ENCODE peak calls at places on chromosomes 13 and 19, in ten cellular contexts. C is IMR-90, X is heart left ventricle, Z is breast epithelium, O is vagina, U is sigmoid colon, I is ovary, K is tibial nerve, S is H1, M is adrenal gland. H is an unnamed sample.

GRCh38 chr13:74819549-74819948 is 662.4 kb downstream of the TBC1D4 start:
- DNase-seq in U (no peak), M (no peak), Z (no peak), O (no peak), X (no peak), K (no peak), S (no peak), I (no peak), C (no peak), H (no peak)

GRCh38 chr13:47564041-47564440 is 437.0 kb downstream of the SUCLA2 start:
- DNase-seq in S (peak; percentile 50), M (no peak), O (no peak), C (no peak), U (no peak), I (no peak), X (no peak), Z (no peak), K (no peak), H (no peak)

GRCh38 chr13:54787754-54788153 is 1759.1 kb downstream of the OLFM4 start:
- DNase-seq in U (no peak), K (no peak), I (no peak), X (no peak), C (no peak), O (no peak), M (no peak), S (no peak), Z (no peak), H (no peak)

GRCh38 chr19:42480335-42481095 is 37.8 kb upstream of the CXCL17 start:
- DNase-seq in M (peak; percentile 54), X (no peak), K (no peak), Z (no peak), I (no peak), S (no peak), U (no peak), C (peak; percentile 47), O (no peak), H (no peak)

GRCh38 chr13:38325426-38325825 is 24.2 kb upstream of the UFM1 start:
- DNase-seq in Z (no peak), S (no peak), K (no peak), I (no peak), C (no peak), O (no peak), U (no peak), X (no peak), M (no peak), H (no peak)

GRCh38 chr19:1840541-1841115 is 7.7 kb downstream of the REXO1 start:
- DNase-seq in K (no peak), S (no peak), C (no peak), Z (no peak), I (no peak), X (no peak), O (no peak), M (peak; percentile 60), U (no peak), H (peak; percentile 84)

GRCh38 chr19:31232220-31232619 is 117.0 kb downstream of the TSHZ3 start:
- DNase-seq in O (no peak), I (no peak), M (no peak), U (no peak), C (peak; percentile 72), X (no peak), K (no peak), S (no peak), Z (no peak), H (no peak)

GRCh38 chr19:51550848-51551672 is 19.6 kb upstream of the SIGLEC6 start:
- DNase-seq in U (no peak), S (no peak), M (no peak), O (no peak), K (no peak), Z (no peak), X (no peak), I (no peak), C (no peak), H (no peak)

GRCh38 chr13:41827507-41828213 is 133.2 kb downstream of the VWA8 start:
- DNase-seq in O (no peak), M (peak; percentile 71), K (peak; percentile 32), X (no peak), I (peak; percentile 56), S (no peak), C (peak; percentile 94), Z (no peak), U (no peak), H (no peak)

GRCh38 chr19:10871711-10872550 is 578 bp downstream of the CARM1 start:
- DNase-seq in K (no peak), M (peak; percentile 56), X (peak; percentile 80), C (no peak), I (peak; percentile 67), O (no peak), S (no peak), Z (peak; percentile 54), U (peak; percentile 83), H (peak; percentile 37)

GRCh38 chr19:10870955-10871603 is at the start of gene CARM1:
- DNase-seq in K (peak; percentile 98), S (peak; percentile 99), X (peak; percentile 100), I (peak; percentile 100), O (no peak), C (peak; percentile 97), M (peak; percentile 99), U (peak; percentile 100), Z (peak; percentile 99), H (peak; percentile 99)

GRCh38 chr19:10872551-10873107 is 1.3 kb downstream of the CARM1 start:
- DNase-seq in C (no peak), O (no peak), X (no peak), Z (no peak), U (no peak), I (no peak), S (no peak), K (no peak), M (no peak), H (peak; percentile 77)

GRCh38 chr19:10868872-10869547 is 2.3 kb upstream of the CARM1 start:
- DNase-seq in I (peak; percentile 39), O (no peak), X (no peak), M (no peak), K (no peak), C (no peak), U (no peak), S (no peak), Z (no peak), H (no peak)

GRCh38 chr19:10870501-10870954 is 825 bp upstream of the CARM1 start:
- DNase-seq in Z (no peak), I (no peak), X (no peak), M (no peak), U (no peak), C (no peak), O (no peak), S (no peak), K (no peak), H (no peak)
- TF ChIP-seq POLR2A in Z (no peak), I (no peak), X (no peak), M (no peak), U (no peak), C (no peak), O (no peak), S (no peak), K (no peak), H (no peak)

DNA sequence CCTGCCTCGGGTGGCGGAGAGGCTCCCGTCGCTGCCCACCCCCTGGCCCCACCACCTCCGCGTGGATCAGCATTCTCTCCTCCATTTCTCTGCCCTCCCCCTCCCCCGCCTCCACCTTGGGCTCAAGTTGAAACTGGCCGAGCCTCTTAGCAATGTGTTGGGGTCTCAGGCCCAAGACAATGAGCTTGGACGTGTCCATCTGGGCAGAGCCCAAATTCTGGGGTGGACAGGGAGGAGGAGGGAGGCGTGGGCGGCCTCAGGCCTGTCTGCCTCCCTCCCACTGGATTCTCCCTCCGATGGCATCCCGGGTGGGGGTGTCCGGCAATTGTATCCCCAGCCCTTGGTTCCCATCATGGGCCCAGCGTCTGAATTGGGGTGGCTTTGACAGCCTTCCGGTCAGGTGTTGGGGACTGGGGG is 1.2 kb downstream of the CELF5 start:
- DNase-seq in X (no peak), U (no peak), Z (no peak), O (no peak), M (no peak), C (no peak), S (no peak), K (no peak), I (no peak), H (no peak)
- H3K4me1 ChIP-seq in X (no peaks in the 10 kb centered on the region), U (peaks cover 4% of the 10 kb centered on the region), Z (no peaks in the 10 kb centered on the region), O (peaks cover 7% of the 10 kb centered on the region), M (no peaks in the 10 kb centered on the region), C (peaks cover 2% of the 10 kb centered on the region), S (peaks cover 6% of the 10 kb centered on the region), K (no peaks in the 10 kb centered on the region), I (no peaks in the 10 kb centered on the region), H (no peaks in the 10 kb centered on the region)

GRCh38 chr19:16627194-16627927 is 643 bp downstream of the MED26 start:
- DNase-seq in K (no peak), I (peak; percentile 48), C (no peak), Z (no peak), X (peak; percentile 68), M (peak; percentile 38), O (no peak), S (no peak), U (peak; percentile 75), H (no peak)

GRCh38 chr19:16628183-16628983 is at the start of gene MED26:
- DNase-seq in U (peak; percentile 97), Z (peak; percentile 92), O (no peak), X (peak; percentile 98), M (peak; percentile 97), C (peak; percentile 90), K (peak; percentile 92), S (peak; percentile 96), I (peak; percentile 98), H (peak; percentile 97)

GRCh38 chr19:16631465-16631864 is 3.5 kb upstream of the MED26 start:
- DNase-seq in C (no peak), X (no peak), K (no peak), O (no peak), M (no peak), S (no peak), U (no peak), Z (no peak), I (no peak), H (no peak)

GRCh38 chr19:16627928-16628182 is 149 bp downstream of the MED26 start:
- DNase-seq in I (no peak), C (no peak), O (no peak), M (no peak), K (no peak), S (no peak), Z (no peak), U (no peak), X (no peak), H (no peak)

DNA sequence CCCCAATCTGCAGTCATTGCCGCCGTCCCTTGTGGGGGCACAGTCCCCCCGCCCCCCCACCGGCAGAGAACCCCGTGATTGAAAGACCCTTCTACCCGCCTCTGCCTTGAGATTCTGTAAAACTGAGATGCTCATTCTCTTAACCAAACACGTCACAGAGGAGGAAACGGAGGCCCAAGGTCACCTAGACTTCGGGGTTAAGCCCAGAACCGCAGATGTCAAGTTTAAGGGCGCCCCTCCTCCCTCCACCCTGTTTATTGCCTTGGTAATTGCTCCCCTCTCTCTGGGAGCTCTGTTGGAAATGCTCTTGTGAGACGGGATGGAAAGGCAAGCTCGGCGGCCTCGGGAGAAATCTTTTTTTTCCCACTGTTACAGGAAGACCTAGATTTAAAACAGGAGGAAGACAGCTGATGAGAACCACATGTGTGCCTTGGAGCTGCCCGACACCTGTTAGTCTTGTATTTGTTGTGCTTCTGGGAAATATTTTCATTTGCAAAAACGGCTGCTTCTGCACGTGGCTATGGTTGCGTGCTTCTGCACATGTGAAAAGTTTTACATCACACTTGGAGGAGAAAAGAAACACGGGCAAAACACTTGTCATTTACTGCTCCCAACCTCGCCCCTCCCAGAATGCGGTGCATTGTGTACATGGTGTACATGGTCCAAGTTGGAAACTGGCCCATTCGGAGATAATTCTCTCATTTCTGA is 1.1 kb upstream of the MED26 start:
- DNase-seq in K (peak; percentile 55), O (no peak), U (peak; percentile 88), M (peak; percentile 67), S (no peak), I (peak; percentile 67), X (no peak), C (peak; percentile 72), Z (peak; percentile 30), H (peak; percentile 79)
- H3K36me3 ChIP-seq in K (no peaks in the 10 kb centered on the region), O (peaks cover 16% of the 10 kb centered on the region), U (no peaks in the 10 kb centered on the region), M (no peaks in the 10 kb centered on the region), S (peaks cover 6% of the 10 kb centered on the region), I (no peaks in the 10 kb centered on the region), X (peaks cover 4% of the 10 kb centered on the region), C (peaks cover 20% of the 10 kb centered on the region), Z (no peaks in the 10 kb centered on the region), H (no peaks in the 10 kb centered on the region)

GRCh38 chr19:459724-460511 is 915 bp downstream of the SHC2 start:
- DNase-seq in Z (peak; percentile 38), X (peak; percentile 83), I (peak; percentile 69), S (peak; percentile 85), K (peak; percentile 31), M (peak; percentile 61), O (no peak), U (peak; percentile 89), C (peak; percentile 27), H (peak; percentile 62)
- TF ChIP-seq POLR2A in Z (no peak), X (peak; percentile 71), I (no peak), S (no peak), K (peak; percentile 42), M (peak; percentile 42), O (peak; percentile 41), U (no peak), C (no peak), H (no peak)